ENCODE peak calls at places on chromosomes 3 and 15, in five cellular contexts. One of them, this sample, is unnamed.

GRCh38 chr3:37068031-37068430 is 74.7 kb downstream of the MLH1 start:
- DNase-seq in heart left ventricle: no peak
- DNase-seq in right lobe of liver: no peak
- DNase-seq in sigmoid colon: no peak
- DNase-seq in CD8-positive, alpha-beta T cell: no peak
- DNase-seq in this sample: no peak

GRCh38 chr3:24628523-24629258 is 134.0 kb upstream of the THRB start:
- DNase-seq in heart left ventricle: no peak
- DNase-seq in right lobe of liver: no peak
- DNase-seq in sigmoid colon: no peak
- DNase-seq in CD8-positive, alpha-beta T cell: no peak
- DNase-seq in this sample: no peak

GRCh38 chr3:127336086-127336485 is 48.2 kb upstream of the PRR20G start:
- DNase-seq in heart left ventricle: no peak
- DNase-seq in right lobe of liver: no peak
- DNase-seq in sigmoid colon: no peak
- DNase-seq in CD8-positive, alpha-beta T cell: no peak
- DNase-seq in this sample: no peak

GRCh38 chr15:28123408-28124023 is 24.4 kb upstream of the OCA2 start:
- DNase-seq in heart left ventricle: peak; percentile 72
- DNase-seq in right lobe of liver: peak; percentile 63
- DNase-seq in sigmoid colon: no peak
- DNase-seq in CD8-positive, alpha-beta T cell: peak; percentile 64
- DNase-seq in this sample: no peak

GRCh38 chr3:187743195-187744141 is 1.8 kb downstream of the BCL6 start:
- DNase-seq in heart left ventricle: peak; percentile 82
- DNase-seq in right lobe of liver: peak; percentile 78
- DNase-seq in sigmoid colon: peak; percentile 91
- DNase-seq in CD8-positive, alpha-beta T cell: peak; percentile 57
- DNase-seq in this sample: peak; percentile 89

GRCh38 chr3:71658131-71658530 is 67.1 kb downstream of the EIF4E3 start:
- DNase-seq in heart left ventricle: peak; percentile 87
- DNase-seq in right lobe of liver: peak; percentile 90
- DNase-seq in sigmoid colon: peak; percentile 97
- DNase-seq in CD8-positive, alpha-beta T cell: no peak
- DNase-seq in this sample: peak; percentile 90

GRCh38 chr3:163476179-163476578 is 1602.1 kb downstream of the SI start:
- DNase-seq in heart left ventricle: no peak
- DNase-seq in right lobe of liver: no peak
- DNase-seq in sigmoid colon: no peak
- DNase-seq in CD8-positive, alpha-beta T cell: no peak
- DNase-seq in this sample: no peak

GRCh38 chr15:99997112-99997651 is 263.9 kb upstream of the LYSMD4 start:
- DNase-seq in heart left ventricle: no peak
- DNase-seq in right lobe of liver: peak; percentile 13
- DNase-seq in sigmoid colon: peak; percentile 43
- DNase-seq in CD8-positive, alpha-beta T cell: no peak
- DNase-seq in this sample: peak; percentile 58

GRCh38 chr3:184822654-184823053 is 10.7 kb downstream of the VPS8 start:
- DNase-seq in heart left ventricle: no peak
- DNase-seq in right lobe of liver: no peak
- DNase-seq in sigmoid colon: no peak
- DNase-seq in CD8-positive, alpha-beta T cell: no peak
- DNase-seq in this sample: no peak

GRCh38 chr3:182644800-182645433 is 148.4 kb upstream of the ATP11B start:
- DNase-seq in heart left ventricle: no peak
- DNase-seq in right lobe of liver: no peak
- DNase-seq in sigmoid colon: no peak
- DNase-seq in CD8-positive, alpha-beta T cell: no peak
- DNase-seq in this sample: no peak

GRCh38 chr15:98953000-98953776 is 54.4 kb downstream of the PGPEP1L start:
- DNase-seq in heart left ventricle: no peak
- DNase-seq in right lobe of liver: no peak
- DNase-seq in sigmoid colon: no peak
- DNase-seq in CD8-positive, alpha-beta T cell: no peak
- DNase-seq in this sample: no peak

GRCh38 chr15:63039811-63040210 is 2.7 kb upstream of the TPM1 start:
- DNase-seq in heart left ventricle: no peak
- DNase-seq in right lobe of liver: no peak
- DNase-seq in sigmoid colon: no peak
- DNase-seq in CD8-positive, alpha-beta T cell: no peak
- DNase-seq in this sample: no peak

GRCh38 chr3:171192176-171192854 is 165.8 kb upstream of the SLC2A2 start:
- DNase-seq in heart left ventricle: no peak
- DNase-seq in right lobe of liver: no peak
- DNase-seq in sigmoid colon: no peak
- DNase-seq in CD8-positive, alpha-beta T cell: no peak
- DNase-seq in this sample: no peak

GRCh38 chr3:11390411-11391171 is 118.4 kb downstream of the ATG7 start:
- DNase-seq in heart left ventricle: no peak
- DNase-seq in right lobe of liver: no peak
- DNase-seq in sigmoid colon: no peak
- DNase-seq in CD8-positive, alpha-beta T cell: no peak
- DNase-seq in this sample: no peak

GRCh38 chr15:60583194-60583593 is 104.3 kb upstream of the ICE2 start:
- DNase-seq in heart left ventricle: no peak
- DNase-seq in right lobe of liver: no peak
- DNase-seq in sigmoid colon: no peak
- DNase-seq in CD8-positive, alpha-beta T cell: no peak
- DNase-seq in this sample: no peak

GRCh38 chr3:15164356-15164755 is 41.7 kb upstream of the CAPN7 start:
- DNase-seq in heart left ventricle: no peak
- DNase-seq in right lobe of liver: no peak
- DNase-seq in sigmoid colon: no peak
- DNase-seq in CD8-positive, alpha-beta T cell: no peak
- DNase-seq in this sample: no peak

GRCh38 chr15:81394609-81395008 is 20.6 kb upstream of the TMC3 start:
- DNase-seq in heart left ventricle: no peak
- DNase-seq in right lobe of liver: peak; percentile 41
- DNase-seq in sigmoid colon: no peak
- DNase-seq in CD8-positive, alpha-beta T cell: no peak
- DNase-seq in this sample: no peak

GRCh38 chr3:184688251-184688851 is 23.5 kb downstream of the MAGEF1 start:
- DNase-seq in heart left ventricle: no peak
- DNase-seq in right lobe of liver: no peak
- DNase-seq in sigmoid colon: peak; percentile 75
- DNase-seq in CD8-positive, alpha-beta T cell: no peak
- DNase-seq in this sample: no peak

GRCh38 chr3:89098964-89099585 is 8.3 kb upstream of the EPHA3 start:
- DNase-seq in heart left ventricle: no peak
- DNase-seq in right lobe of liver: peak; percentile 36
- DNase-seq in sigmoid colon: no peak
- DNase-seq in CD8-positive, alpha-beta T cell: no peak
- DNase-seq in this sample: no peak

GRCh38 chr3:77466562-77466961 is 426.7 kb downstream of the ROBO2 start:
- DNase-seq in heart left ventricle: no peak
- DNase-seq in right lobe of liver: no peak
- DNase-seq in sigmoid colon: no peak
- DNase-seq in CD8-positive, alpha-beta T cell: no peak
- DNase-seq in this sample: no peak

GRCh38 chr3:182979719-182980191 is 583 bp downstream of the DCUN1D1 start:
- DNase-seq in heart left ventricle: no peak
- DNase-seq in right lobe of liver: peak; percentile 49
- DNase-seq in sigmoid colon: peak; percentile 68
- DNase-seq in CD8-positive, alpha-beta T cell: no peak
- DNase-seq in this sample: no peak

GRCh38 chr3:192887701-192888100 is 30.0 kb downstream of the MB21D2 start:
- DNase-seq in heart left ventricle: no peak
- DNase-seq in right lobe of liver: no peak
- DNase-seq in sigmoid colon: no peak
- DNase-seq in CD8-positive, alpha-beta T cell: no peak
- DNase-seq in this sample: no peak

GRCh38 chr3:141430326-141430725 is 56.5 kb upstream of the RASA2 start:
- DNase-seq in heart left ventricle: no peak
- DNase-seq in right lobe of liver: no peak
- DNase-seq in sigmoid colon: no peak
- DNase-seq in CD8-positive, alpha-beta T cell: no peak
- DNase-seq in this sample: no peak

GRCh38 chr3:141431411-141432378 is 55.1 kb upstream of the RASA2 start:
- DNase-seq in heart left ventricle: no peak
- DNase-seq in right lobe of liver: peak; percentile 41
- DNase-seq in sigmoid colon: peak; percentile 88
- DNase-seq in CD8-positive, alpha-beta T cell: no peak
- DNase-seq in this sample: no peak

GRCh38 chr3:141434255-141434654 is 52.6 kb upstream of the RASA2 start:
- DNase-seq in heart left ventricle: no peak
- DNase-seq in right lobe of liver: no peak
- DNase-seq in sigmoid colon: no peak
- DNase-seq in CD8-positive, alpha-beta T cell: no peak
- DNase-seq in this sample: no peak

GRCh38 chr3:141436180-141436579 is 50.6 kb upstream of the RASA2 start:
- DNase-seq in heart left ventricle: no peak
- DNase-seq in right lobe of liver: peak; percentile 54
- DNase-seq in sigmoid colon: no peak
- DNase-seq in CD8-positive, alpha-beta T cell: no peak
- DNase-seq in this sample: no peak

DNA sequence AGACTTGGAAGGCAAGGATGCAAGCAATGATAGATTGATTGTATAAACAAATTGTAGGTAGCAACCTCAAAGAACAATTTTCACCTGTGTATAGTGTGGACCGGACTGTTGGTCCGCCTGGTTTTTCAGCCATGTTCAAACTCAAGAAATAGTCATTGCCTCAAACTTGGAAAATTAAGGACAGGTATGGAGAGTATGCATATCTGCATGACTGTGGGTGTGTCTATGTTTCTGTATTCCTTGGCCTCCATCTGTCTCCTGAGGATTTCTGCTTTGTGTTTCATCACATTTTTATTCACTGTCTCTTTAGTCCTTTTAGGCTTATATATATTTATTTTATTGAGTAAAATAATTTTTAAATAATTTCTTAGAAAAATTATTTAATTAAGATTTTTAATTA is 53.9 kb upstream of the RASA2 start:
- DNase-seq in heart left ventricle: no peak
- DNase-seq in right lobe of liver: no peak
- DNase-seq in sigmoid colon: no peak
- DNase-seq in CD8-positive, alpha-beta T cell: no peak
- DNase-seq in this sample: no peak
- H3K4me3 ChIP-seq in heart left ventricle: no peak overlapping the region
- H3K4me3 ChIP-seq in right lobe of liver: no peak overlapping the region
- H3K4me3 ChIP-seq in sigmoid colon: peak overlapping the region; percentile 24
- H3K4me3 ChIP-seq in CD8-positive, alpha-beta T cell: no peak overlapping the region
- H3K4me3 ChIP-seq in this sample: peak overlapping the region; percentile 29

DNA sequence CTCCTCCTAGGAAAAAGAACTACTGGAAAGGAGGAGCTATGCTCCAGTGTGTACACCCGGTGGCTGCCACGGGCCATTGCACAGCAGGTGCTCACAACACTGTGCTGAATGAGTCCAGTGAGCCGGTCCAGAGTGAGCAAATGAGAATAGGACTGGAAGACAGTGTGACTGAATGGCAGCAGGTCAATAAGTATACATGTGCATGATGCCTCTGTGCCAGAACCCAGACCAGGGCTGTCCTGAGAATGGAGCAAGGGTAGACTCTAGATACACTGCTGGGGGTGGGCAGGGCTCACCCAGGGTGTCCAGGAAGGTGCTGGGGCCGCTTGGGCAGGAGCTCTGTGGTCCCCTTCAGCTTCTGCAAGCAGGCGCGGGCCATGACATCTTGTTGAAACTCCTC is 8.3 kb downstream of the POLG start:
- DNase-seq in heart left ventricle: no peak
- DNase-seq in right lobe of liver: no peak
- DNase-seq in sigmoid colon: no peak
- DNase-seq in CD8-positive, alpha-beta T cell: peak; percentile 43
- DNase-seq in this sample: no peak
- TF ChIP-seq CTCF in heart left ventricle: no peak
- TF ChIP-seq CTCF in right lobe of liver: no peak
- TF ChIP-seq CTCF in sigmoid colon: no peak
- TF ChIP-seq CTCF in CD8-positive, alpha-beta T cell: no peak
- TF ChIP-seq CTCF in this sample: no peak

GRCh38 chr15:55742498-55742926 is 440 bp downstream of the PRTG start:
- DNase-seq in heart left ventricle: peak; percentile 65
- DNase-seq in right lobe of liver: peak; percentile 24
- DNase-seq in sigmoid colon: peak; percentile 72
- DNase-seq in CD8-positive, alpha-beta T cell: no peak
- DNase-seq in this sample: no peak
- H3K27ac ChIP-seq in heart left ventricle: peak overlapping the region; percentile 79
- H3K27ac ChIP-seq in right lobe of liver: no peak overlapping the region
- H3K27ac ChIP-seq in sigmoid colon: peak overlapping the region; percentile 72
- H3K27ac ChIP-seq in CD8-positive, alpha-beta T cell: no peak overlapping the region
- H3K27ac ChIP-seq in this sample: peak overlapping the region; percentile 66

GRCh38 chr3:12424635-12425319 is 59.5 kb upstream of the TSEN2 start:
- DNase-seq in heart left ventricle: no peak
- DNase-seq in right lobe of liver: no peak
- DNase-seq in sigmoid colon: no peak
- DNase-seq in CD8-positive, alpha-beta T cell: no peak
- DNase-seq in this sample: no peak

GRCh38 chr3:12420393-12420792 is 63.9 kb upstream of the TSEN2 start:
- DNase-seq in heart left ventricle: no peak
- DNase-seq in right lobe of liver: no peak
- DNase-seq in sigmoid colon: no peak
- DNase-seq in CD8-positive, alpha-beta T cell: no peak
- DNase-seq in this sample: no peak

GRCh38 chr3:12423918-12424634 is 60.2 kb upstream of the TSEN2 start:
- DNase-seq in heart left ventricle: no peak
- DNase-seq in right lobe of liver: peak; percentile 61
- DNase-seq in sigmoid colon: no peak
- DNase-seq in CD8-positive, alpha-beta T cell: no peak
- DNase-seq in this sample: no peak

GRCh38 chr3:12423131-12423530 is 61.1 kb upstream of the TSEN2 start:
- DNase-seq in heart left ventricle: no peak
- DNase-seq in right lobe of liver: no peak
- DNase-seq in sigmoid colon: no peak
- DNase-seq in CD8-positive, alpha-beta T cell: no peak
- DNase-seq in this sample: no peak

DNA sequence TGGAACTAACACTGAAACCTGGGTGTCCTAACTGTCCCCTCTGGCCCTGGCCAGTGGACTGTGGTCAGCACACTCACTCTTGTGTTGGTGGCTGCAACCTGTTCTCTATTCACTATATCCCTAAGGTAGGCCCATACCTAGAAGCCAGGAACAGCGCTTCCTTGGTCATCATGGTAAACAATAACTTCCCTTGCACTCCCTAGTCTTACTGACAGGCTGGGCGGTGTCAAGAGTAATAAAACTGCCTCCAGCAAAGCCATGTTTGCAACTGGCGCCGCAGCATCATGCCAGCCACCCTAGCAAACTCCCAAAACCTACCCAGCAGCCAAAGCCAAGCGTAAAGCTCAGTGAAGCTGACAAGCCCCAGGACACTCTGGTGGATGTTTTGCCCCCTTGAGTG is 63.1 kb upstream of the TSEN2 start:
- DNase-seq in heart left ventricle: no peak
- DNase-seq in right lobe of liver: no peak
- DNase-seq in sigmoid colon: no peak
- DNase-seq in CD8-positive, alpha-beta T cell: no peak
- DNase-seq in this sample: no peak
- H3K4me3 ChIP-seq in heart left ventricle: no peak overlapping the region
- H3K4me3 ChIP-seq in right lobe of liver: no peak overlapping the region
- H3K4me3 ChIP-seq in sigmoid colon: no peak overlapping the region
- H3K4me3 ChIP-seq in CD8-positive, alpha-beta T cell: no peak overlapping the region
- H3K4me3 ChIP-seq in this sample: no peak overlapping the region